ENCODE peak calls at places on chromosomes 4 and X, in six cellular contexts. J, S, P, Y, Q and C are unnamed samples.
A peak's percentile ranks its signal among the peaks of the same experiment; 100 is the strongest.

GRCh38 chr4:8729408-8730149 is 137.0 kb downstream of the CPZ start:
- DNase-seq in Y (no peak), J (no peak), P (peak; percentile 15), S (no peak), Q (no peak), C (no peak)

GRCh38 chr4:73208376-73208775 is 50.2 kb downstream of the ANKRD17 start:
- DNase-seq in J (no peak), S (no peak), P (no peak), Y (no peak), Q (no peak), C (no peak)

GRCh38 chr4:15577508-15577907 is 77.6 kb downstream of the FBXL5 start:
- DNase-seq in Y (no peak), P (no peak), Q (no peak), J (no peak), S (no peak), C (no peak)

GRCh38 chr4:122980860-122981259 is 58.5 kb upstream of the NUDT6 start:
- DNase-seq in P (no peak), Y (no peak), J (no peak), S (no peak), Q (no peak), C (no peak)

GRCh38 chr4:87144346-87144745 is 76.1 kb downstream of the KLHL8 start:
- DNase-seq in Y (no peak), Q (no peak), J (no peak), P (no peak), S (no peak), C (no peak)

GRCh38 chr4:136319789-136320470 is 1212.4 kb downstream of the PCDH18 start:
- DNase-seq in S (no peak), Q (no peak), Y (no peak), J (no peak), P (no peak), C (peak; percentile 71)

GRCh38 chrX:70998402-70999027 is 67.6 kb upstream of the SLC7A3 start:
- DNase-seq in Q (no peak), J (no peak), P (peak; percentile 40), S (no peak), Y (no peak), C (peak; percentile 62)

GRCh38 chr4:41318839-41319530 is 62.3 kb downstream of the UCHL1 start:
- DNase-seq in J (no peak), P (no peak), Y (no peak), Q (no peak), S (no peak), C (peak; percentile 72)

GRCh38 chr4:8216443-8217245 is 17.6 kb downstream of the SH3TC1 start:
- DNase-seq in Q (no peak), J (no peak), S (no peak), Y (no peak), P (no peak), C (no peak)

GRCh38 chr4:121796283-121796682 is 4.8 kb upstream of the EXOSC9 start:
- DNase-seq in Y (no peak), P (no peak), J (no peak), Q (no peak), S (no peak), C (no peak)

GRCh38 chrX:48996969-48997368 is 5.1 kb downstream of the GRIPAP1 start:
- DNase-seq in Q (no peak), P (peak; percentile 37), S (no peak), J (no peak), Y (no peak), C (peak; percentile 23)

GRCh38 chr4:89001647-89002518 is 55.1 kb downstream of the FAM13A start:
- DNase-seq in Q (no peak), J (no peak), P (no peak), S (peak; percentile 47), Y (no peak), C (no peak)

GRCh38 chr4:158750379-158750778 is 18.4 kb upstream of the FNIP2 start:
- DNase-seq in J (no peak), P (no peak), Y (no peak), Q (no peak), S (no peak), C (no peak)

GRCh38 chr4:168304744-168305459 is 13.7 kb downstream of the DDX60 start:
- DNase-seq in S (peak; percentile 37), P (no peak), Q (no peak), J (no peak), Y (no peak), C (no peak)

GRCh38 chr4:95027906-95028618 is 270.3 kb downstream of the BMPR1B start:
- DNase-seq in S (peak; percentile 1), Y (no peak), P (no peak), Q (no peak), J (no peak), C (peak; percentile 35)

GRCh38 chrX:107565916-107566602 is 62.3 kb upstream of the PRPS1 start:
- DNase-seq in S (peak; percentile 60), Y (no peak), Q (no peak), P (peak; percentile 86), J (no peak), C (peak; percentile 85)

GRCh38 chr4:147707892-147708672 is 23.8 kb upstream of the ARHGAP10 start:
- DNase-seq in S (no peak), Y (peak; percentile 25), J (peak; percentile 46), Q (no peak), P (no peak), C (peak; percentile 55)

GRCh38 chrX:13357925-13358324 is 38.1 kb upstream of the ATXN3L start:
- DNase-seq in P (no peak), S (no peak), Y (no peak), Q (no peak), J (no peak), C (peak; percentile 84)

GRCh38 chr4:70746179-70746839 is 24.5 kb downstream of the RUFY3 start:
- DNase-seq in J (no peak), P (no peak), Y (no peak), S (no peak), Q (no peak), C (no peak)

GRCh38 chr4:100962698-100963097 is 384.6 kb downstream of the PPP3CA start:
- DNase-seq in S (no peak), J (no peak), Y (no peak), Q (no peak), P (no peak), C (no peak)

GRCh38 chrX:42708222-42708621 is 69.7 kb downstream of the PPP1R2C start:
- DNase-seq in Q (no peak), P (no peak), Y (no peak), S (no peak), J (no peak), C (no peak)

GRCh38 chr4:106929248-106929647 is 106.9 kb downstream of the DKK2 start:
- DNase-seq in Q (no peak), Y (no peak), S (no peak), J (no peak), P (no peak), C (no peak)

GRCh38 chr4:180949825-180950224 is 1293.4 kb upstream of the TENM3 start:
- DNase-seq in S (no peak), P (no peak), Q (no peak), Y (no peak), J (no peak), C (no peak)

GRCh38 chrX:100980608-100981497 is 11.3 kb downstream of the ARL13A start:
- DNase-seq in Y (no peak), Q (no peak), P (no peak), S (no peak), J (no peak), C (no peak)

GRCh38 chr4:14559641-14560040 is 442.6 kb upstream of the CPEB2 start:
- DNase-seq in S (no peak), J (no peak), Q (no peak), Y (no peak), P (no peak), C (no peak)

GRCh38 chrX:39705299-39705698 is 392.5 kb downstream of the BCOR start:
- DNase-seq in J (no peak), Y (no peak), S (no peak), Q (no peak), P (no peak), C (peak; percentile 52)

GRCh38 chr4:31461425-31461824 is 741.3 kb downstream of the PCDH7 start:
- DNase-seq in Y (no peak), P (no peak), J (no peak), Q (no peak), S (no peak), C (no peak)

GRCh38 chr4:74670583-74670982 is 123.7 kb downstream of the BTC start:
- DNase-seq in Q (no peak), J (no peak), S (no peak), P (no peak), Y (no peak), C (no peak)

GRCh38 chr4:26048378-26048882 is 134.4 kb downstream of the SMIM20 start:
- DNase-seq in S (no peak), Y (no peak), P (no peak), Q (no peak), J (peak; percentile 23), C (no peak)

GRCh38 chr4:48778431-48779094 is 1.5 kb downstream of the FRYL start:
- DNase-seq in S (no peak), P (no peak), J (no peak), Y (no peak), Q (no peak), C (no peak)

GRCh38 chrX:150094996-150095395 is 156.7 kb upstream of the EOLA2 start:
- DNase-seq in J (no peak), Q (no peak), Y (no peak), P (no peak), S (no peak), C (peak; percentile 17)

GRCh38 chr4:189285377-189285776 is 655.3 kb upstream of the FRG1 start:
- DNase-seq in S (no peak), J (no peak), Q (no peak), P (peak; percentile 49), Y (no peak), C (peak; percentile 57)

GRCh38 chrX:21166302-21166982 is 207.8 kb upstream of the CNKSR2 start:
- DNase-seq in S (no peak), P (no peak), J (no peak), Y (no peak), Q (no peak), C (peak; percentile 71)

GRCh38 chrX:148600581-148600980 is 100.2 kb downstream of the AFF2 start:
- DNase-seq in S (no peak), J (no peak), Q (no peak), Y (no peak), P (no peak), C (no peak)

GRCh38 chr4:15078682-15079642 is 76.7 kb downstream of the CPEB2 start:
- DNase-seq in Q (no peak), Y (no peak), P (no peak), S (no peak), J (no peak), C (no peak)

GRCh38 chr4:153027879-153028278 is 91.8 kb downstream of the FHDC1 start:
- DNase-seq in Y (no peak), S (no peak), P (no peak), J (no peak), Q (no peak), C (no peak)

GRCh38 chr4:8274066-8274652 is 4.6 kb downstream of the HTRA3 start:
- DNase-seq in Q (no peak), P (no peak), J (no peak), Y (no peak), S (no peak), C (no peak)

GRCh38 chr4:132218406-132218805 is 930.7 kb upstream of the PCDH10 start:
- DNase-seq in Q (no peak), J (no peak), P (no peak), Y (no peak), S (no peak), C (no peak)

GRCh38 chr4:135601351-135601750 is 1399.8 kb upstream of the PABPC4L start:
- DNase-seq in S (no peak), J (no peak), P (no peak), Q (no peak), Y (no peak), C (no peak)

GRCh38 chr4:131613086-131613823 is 1535.8 kb upstream of the PCDH10 start:
- DNase-seq in Q (no peak), P (no peak), J (no peak), Y (no peak), S (no peak), C (no peak)